ENCODE peak calls at places on chromosomes 3 and 15, in seven cellular contexts. B is adrenal gland, O is ovary, P is endothelial cell of umbilical vein, H is H1, T is IMR-90, U is sigmoid colon. X is an unnamed sample.

GRCh38 chr3:150681037-150681436 is 22.7 kb downstream of the ERICH6 start:
- DNase-seq in B (no peak), O (no peak), P (no peak), H (no peak), T (no peak), U (no peak), X (no peak)

GRCh38 chr3:4716731-4717362 is 223.7 kb downstream of the ITPR1 start:
- DNase-seq in B (no peak), O (no peak), P (no peak), H (no peak), T (peak), U (no peak), X (no peak)

GRCh38 chr3:28279770-28280169 is 38.4 kb downstream of the CMC1 start:
- DNase-seq in B (no peak), O (no peak), P (no peak), H (no peak), T (peak), U (no peak), X (no peak)

GRCh38 chr3:55297706-55298105 is 189.4 kb downstream of the WNT5A start:
- DNase-seq in B (no peak), O (no peak), P (no peak), H (no peak), T (no peak), U (no peak), X (no peak)

GRCh38 chr15:89090791-89091666 is 2.8 kb downstream of the ABHD2 start:
- DNase-seq in B (peak), O (peak), P (peak), H (no peak), T (peak), U (peak), X (peak)

GRCh38 chr3:148078659-148079058 is 619.0 kb upstream of the AGTR1 start:
- DNase-seq in B (no peak), O (no peak), P (no peak), H (no peak), T (no peak), U (no peak), X (no peak)

GRCh38 chr15:41564286-41564959 is 5.4 kb downstream of the TYRO3 start:
- DNase-seq in B (peak), O (peak), P (no peak), H (peak), T (no peak), U (no peak), X (no peak)

GRCh38 chr15:98844261-98844660 is 163.3 kb downstream of the PGPEP1L start:
- DNase-seq in B (no peak), O (no peak), P (peak), H (no peak), T (no peak), U (no peak), X (no peak)

GRCh38 chr3:194485471-194485875 is 1.3 kb downstream of the ATP13A3 start:
- DNase-seq in B (no peak), O (no peak), P (peak), H (no peak), T (peak), U (no peak), X (no peak)

GRCh38 chr3:63679181-63679580 is 26.7 kb downstream of the SNTN start:
- DNase-seq in B (no peak), O (no peak), P (no peak), H (no peak), T (no peak), U (no peak), X (no peak)

GRCh38 chr3:66393486-66394260 is 107.1 kb downstream of the LRIG1 start:
- DNase-seq in B (no peak), O (no peak), P (peak), H (no peak), T (peak), U (peak), X (no peak)

GRCh38 chr15:45703670-45704328 is 69.0 kb downstream of the SQOR start:
- DNase-seq in B (no peak), O (no peak), P (no peak), H (peak), T (no peak), U (no peak), X (no peak)

GRCh38 chr3:129240436-129240835 is 9.0 kb upstream of the COPG1 start:
- DNase-seq in B (no peak), O (no peak), P (no peak), H (no peak), T (no peak), U (no peak), X (no peak)

GRCh38 chr3:42476225-42477160 is 25.9 kb upstream of the VIPR1 start:
- DNase-seq in B (no peak), O (no peak), P (peak), H (no peak), T (no peak), U (no peak), X (no peak)

GRCh38 chr3:159855599-159856495 is 132.8 kb upstream of the IL12A start:
- DNase-seq in B (no peak), O (no peak), P (peak), H (no peak), T (no peak), U (no peak), X (no peak)

GRCh38 chr3:69388241-69388640 is 2.4 kb upstream of the FRMD4B start:
- DNase-seq in B (no peak), O (no peak), P (no peak), H (no peak), T (no peak), U (no peak), X (no peak)

GRCh38 chr3:187430576-187430975 is 62.4 kb downstream of the RTP4 start:
- DNase-seq in B (no peak), O (no peak), P (no peak), H (no peak), T (no peak), U (no peak), X (no peak)

GRCh38 chr3:88059380-88060160 is 515 bp downstream of the ZNF654 start:
- DNase-seq in B (peak), O (no peak), P (no peak), H (no peak), T (no peak), U (peak), X (no peak)

GRCh38 chr15:43912991-43913927 is 86.5 kb downstream of the WDR76 start:
- DNase-seq in B (peak), O (peak), P (peak), H (no peak), T (peak), U (no peak), X (no peak)

GRCh38 chr3:32937331-32937730 is 14.1 kb upstream of the CCR4 start:
- DNase-seq in B (no peak), O (no peak), P (no peak), H (no peak), T (no peak), U (no peak), X (no peak)

GRCh38 chr3:10522646-10523303 is 17.4 kb upstream of the ATP2B2 start:
- DNase-seq in B (no peak), O (no peak), P (no peak), H (peak), T (no peak), U (peak), X (no peak)

GRCh38 chr15:74406992-74407705 is 26.6 kb downstream of the SEMA7A start:
- DNase-seq in B (no peak), O (peak), P (no peak), H (no peak), T (peak), U (no peak), X (no peak)

DNA sequence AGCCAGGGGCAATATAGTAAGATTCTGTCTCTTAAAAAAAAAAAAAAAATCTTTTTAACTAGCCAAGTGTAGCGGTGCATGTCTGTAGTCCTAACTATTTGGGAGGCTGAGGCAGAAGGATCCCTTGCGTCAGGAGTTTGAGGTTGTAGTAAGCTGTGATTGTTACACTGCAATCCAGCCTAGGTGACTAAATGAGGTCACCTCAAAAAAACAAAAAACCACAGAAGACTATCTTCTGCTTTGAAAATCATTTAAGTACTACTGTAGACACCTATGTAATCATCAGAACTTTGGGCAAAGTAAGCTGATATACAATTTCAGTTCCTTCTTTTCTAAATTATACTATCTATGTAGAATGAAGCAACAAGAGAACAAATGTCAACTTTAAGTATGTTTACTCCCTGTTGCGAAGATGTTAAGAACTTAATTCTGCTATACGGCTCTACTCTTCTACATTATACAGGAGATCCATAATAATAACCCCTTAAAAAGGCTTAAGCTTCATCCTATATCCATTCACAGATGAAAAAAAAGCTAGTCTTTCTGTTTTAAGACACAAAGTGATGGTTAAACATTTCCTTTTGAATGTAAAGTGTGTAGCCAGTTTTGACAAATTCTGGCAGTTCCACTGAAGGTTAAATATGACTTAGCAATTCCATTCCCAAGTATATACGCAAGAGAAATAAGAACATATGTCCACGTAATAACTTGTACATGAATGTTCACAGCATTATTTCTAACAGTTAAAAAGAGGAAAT is 15.2 kb downstream of the DAZL start:
- DNase-seq in B (no peak), O (no peak), P (no peak), H (no peak), T (no peak), U (no peak), X (no peak)
- H3K27ac ChIP-seq in B (no peak), O (no peak), P (no peak), H (no peak), T (no peak), U (no peak), X (no peak)

DNA sequence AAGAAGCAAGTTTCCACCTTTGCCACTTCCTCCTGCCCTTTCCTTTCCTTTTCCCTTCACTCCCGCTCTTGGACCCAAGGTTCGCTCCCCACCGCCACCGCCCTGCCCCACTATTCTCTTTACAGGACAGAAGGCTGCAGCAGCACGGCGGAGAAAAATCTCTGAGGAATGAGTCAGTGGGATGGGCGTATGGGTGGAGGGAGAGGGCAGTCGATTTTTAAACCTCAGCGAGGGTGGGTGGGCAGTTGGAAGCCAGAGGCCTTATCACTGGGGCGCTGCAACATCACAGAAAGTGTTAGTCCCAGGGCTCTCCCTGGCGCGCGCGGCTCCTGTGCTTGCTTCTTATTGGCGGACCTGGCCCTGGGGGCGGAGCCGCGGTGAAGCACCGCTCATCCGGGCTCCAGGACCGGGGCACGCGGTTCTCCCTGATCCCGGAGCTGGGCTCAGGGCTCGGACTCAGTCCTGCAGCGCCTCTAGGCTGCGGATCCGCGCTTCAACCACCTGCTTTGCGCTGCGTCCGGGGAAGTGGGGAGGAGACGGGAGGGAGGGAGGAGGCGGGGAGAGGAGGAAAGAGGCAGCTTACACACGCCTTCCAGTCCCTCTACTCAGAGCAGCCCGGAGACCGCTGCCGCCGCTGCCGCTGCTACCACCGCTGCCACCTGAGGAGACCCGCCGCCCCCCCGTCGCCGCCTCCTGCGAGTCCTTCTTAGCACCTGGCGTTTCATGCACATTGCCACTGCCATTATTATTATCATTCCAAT is at the start of gene ALCAM:
- DNase-seq in B (peak), O (peak), P (peak), H (peak), T (peak), U (peak), X (peak)
- TF ChIP-seq POLR2A in B (peak), O (peak), P (no peak), H (no peak), T (peak), U (peak), X (peak)

DNA sequence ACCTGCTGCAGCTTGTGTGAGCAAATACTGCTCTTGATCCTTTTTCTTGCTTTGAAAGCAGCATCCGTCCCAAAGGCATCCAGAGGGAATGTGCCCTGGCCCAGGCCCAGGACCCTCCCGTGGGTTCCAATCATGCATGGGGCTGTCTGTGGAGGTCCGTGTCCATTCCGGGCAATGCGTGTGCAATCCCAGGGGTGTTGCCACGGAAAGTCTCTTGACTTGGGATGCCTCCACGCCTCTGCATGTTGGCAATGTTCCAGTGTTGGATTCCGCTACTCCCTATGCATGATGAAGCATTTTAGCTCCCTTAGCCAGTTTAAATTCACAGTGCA is 105.7 kb downstream of the SNRPN start:
- DNase-seq in B (no peak), O (no peak), P (no peak), H (no peak), T (no peak), U (no peak), X (no peak)
- H3K4me3 ChIP-seq in B (no peak), O (no peak), P (no peak), H (no peak), T (no peak), U (no peak), X (no peak)

DNA sequence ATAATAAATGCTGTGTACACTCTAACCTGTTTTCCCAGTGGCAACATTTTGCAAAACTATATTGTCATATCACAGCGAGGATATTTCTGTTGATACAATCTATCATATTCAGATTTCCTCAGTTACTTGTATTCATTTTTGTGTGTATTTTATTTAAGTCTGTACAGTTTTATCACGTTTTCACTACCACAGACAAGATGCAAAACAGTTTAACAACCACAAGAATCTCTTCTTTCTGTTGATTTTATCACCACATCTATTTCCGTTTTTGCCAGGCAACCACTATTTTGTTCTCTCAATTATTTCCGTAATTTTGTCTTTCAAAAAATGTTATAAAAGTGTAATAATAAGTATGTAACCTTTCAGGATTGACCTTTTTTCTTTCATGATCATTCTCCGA is 55.6 kb downstream of the SPRED1 start:
- DNase-seq in B (no peak), O (no peak), P (no peak), H (no peak), T (no peak), U (no peak), X (no peak)
- H3K27ac ChIP-seq in B (no peak), O (no peak), P (no peak), H (no peak), T (no peak), U (no peak), X (no peak)

GRCh38 chr3:189567772-189568420 is 63.3 kb upstream of the TP63 start:
- DNase-seq in B (no peak), O (no peak), P (no peak), H (no peak), T (no peak), U (no peak), X (no peak)

GRCh38 chr3:189570916-189571315 is 60.3 kb upstream of the TP63 start:
- DNase-seq in B (no peak), O (no peak), P (no peak), H (no peak), T (no peak), U (no peak), X (no peak)

GRCh38 chr3:189567322-189567721 is 63.9 kb upstream of the TP63 start:
- DNase-seq in B (no peak), O (no peak), P (no peak), H (no peak), T (no peak), U (no peak), X (no peak)

GRCh38 chr3:189569473-189569872 is 61.7 kb upstream of the TP63 start:
- DNase-seq in B (no peak), O (no peak), P (no peak), H (no peak), T (no peak), U (no peak), X (no peak)

DNA sequence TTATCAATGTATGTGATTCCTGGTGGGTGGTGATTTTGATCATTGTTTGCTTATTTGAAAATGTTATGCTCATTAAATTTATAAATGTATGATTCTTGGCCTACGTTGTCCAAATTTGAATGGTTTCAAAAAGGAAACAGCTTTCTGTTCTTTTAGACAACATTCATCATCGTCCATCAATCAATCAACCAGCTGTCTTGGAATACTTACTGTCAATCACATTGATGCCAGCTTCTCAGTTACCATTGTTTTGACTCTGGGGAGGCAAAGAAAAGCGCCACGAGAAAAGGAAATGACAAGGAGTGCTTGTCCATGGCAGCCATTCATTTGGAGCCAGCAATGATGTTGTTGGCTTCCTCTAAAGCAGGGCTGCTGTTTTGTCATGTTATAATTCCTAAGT is 62.3 kb upstream of the TP63 start:
- DNase-seq in B (no peak), O (no peak), P (no peak), H (no peak), T (no peak), U (no peak), X (no peak)
- TF ChIP-seq POLR2A in B (no peak), O (no peak), P (no peak), H (no peak), T (no peak), U (no peak), X (no peak)

DNA sequence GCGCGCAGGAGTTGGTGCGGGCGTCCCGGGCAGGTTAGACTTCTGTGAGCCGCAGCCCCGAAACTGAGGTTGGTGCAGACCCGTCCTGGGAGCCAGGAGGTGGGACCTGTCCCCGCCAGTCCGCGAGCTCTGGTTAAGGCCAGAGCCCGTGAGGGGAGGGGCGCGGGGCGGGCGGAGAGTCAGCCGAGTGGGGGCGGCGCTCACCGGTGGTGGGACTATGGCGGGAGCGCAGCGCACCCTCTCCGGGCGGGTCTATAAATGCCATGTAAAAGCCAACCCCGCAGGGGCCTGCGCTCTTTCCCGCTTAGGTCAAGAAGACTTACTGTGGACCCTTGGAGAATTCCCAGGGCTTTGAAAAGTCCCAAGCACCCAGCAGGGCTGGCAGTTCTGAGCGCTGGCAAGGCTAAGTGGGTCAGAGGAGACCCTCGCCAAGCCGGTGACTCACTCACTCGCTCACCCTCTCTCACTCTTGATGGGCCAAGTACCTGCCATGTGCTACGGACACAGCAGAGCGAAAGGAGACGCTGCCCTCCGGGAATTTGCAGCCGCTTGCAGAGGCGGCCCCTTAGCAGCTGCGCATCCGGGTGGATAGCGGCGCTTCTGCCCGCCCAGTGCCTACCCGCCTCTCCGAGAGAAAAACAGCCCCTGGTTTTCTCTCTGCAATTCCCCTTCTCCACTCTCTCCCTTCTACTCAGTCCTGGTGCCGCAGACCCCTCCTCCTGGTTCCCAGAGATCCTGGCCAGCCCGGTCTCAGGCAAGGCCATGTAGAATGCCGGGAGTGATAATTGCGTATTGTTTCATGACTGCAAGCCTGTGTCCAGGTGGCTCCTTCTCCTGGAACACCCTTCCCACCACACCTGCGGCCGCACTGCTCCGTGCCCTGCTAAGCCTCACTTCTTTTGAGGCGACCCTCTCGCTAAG is at the start of gene ALDH1L1:
- DNase-seq in B (peak), O (peak), P (no peak), H (peak), T (peak), U (peak), X (peak)
- H3K4me3 ChIP-seq in B (peak), O (peak), P (no peak), H (peak), T (peak), U (peak), X (peak)

DNA sequence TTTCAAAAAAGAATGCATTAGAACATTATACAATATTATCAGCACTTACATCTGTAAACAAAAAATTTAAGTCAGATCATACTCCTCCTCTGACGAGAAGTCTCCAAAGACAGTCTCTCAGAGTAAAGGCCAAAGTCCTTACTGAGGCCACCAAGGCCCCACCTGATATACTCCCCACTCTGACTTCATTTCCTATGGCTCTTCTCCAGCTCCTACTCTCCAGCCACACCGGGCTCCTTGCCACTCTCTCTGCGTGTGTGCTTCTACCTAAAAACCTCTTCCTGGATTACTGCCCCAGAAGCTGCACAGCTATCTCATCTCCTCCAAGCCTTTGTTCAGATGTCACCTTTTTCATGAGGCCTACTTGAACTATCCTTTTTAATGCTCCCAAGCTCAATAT is 5.0 kb downstream of the DCP1A start:
- DNase-seq in B (peak), O (no peak), P (peak), H (no peak), T (peak), U (no peak), X (peak)
- H3K27ac ChIP-seq in B (peak), O (no peak), P (peak), H (no peak), T (no peak), U (no peak), X (peak)

GRCh38 chr3:15797600-15798303 is at the start of gene ANKRD28:
- DNase-seq in B (no peak), O (no peak), P (peak), H (no peak), T (peak), U (no peak), X (no peak)
- TF ChIP-seq POLR2A in B (peak), O (no peak), P (no peak), H (no peak), T (peak), U (no peak), X (peak)

GRCh38 chr15:50813089-50813488 is 47.6 kb upstream of the SPPL2A start:
- DNase-seq in B (no peak), O (no peak), P (no peak), H (no peak), T (no peak), U (no peak), X (no peak)
- H3K4me3 ChIP-seq in B (no peak), O (no peak), P (no peak), H (no peak), T (no peak), U (no peak), X (no peak)

X was measured in gastrocnemius medialis.